ENCODE peak calls at places on chromosome 20, in eight cellular contexts. N is fibroblast of the aortic adventitia, H is AG10803, T is endodermal cell, J is body of pancreas, U is WERI-Rb-1, P is AG04449, D is esophagus squamous epithelium. B is an unnamed sample.

GRCh38 chr20:35134472-35134871 is 12.7 kb downstream of the EDEM2 start:
- DNase-seq in U (no peak), N (peak), J (peak), T (no peak), D (no peak), H (no peak), P (no peak), B (no peak)

GRCh38 chr20:10242166-10242565 is 23.5 kb downstream of the SNAP25 start:
- DNase-seq in D (no peak), N (no peak), T (no peak), J (peak), H (no peak), U (no peak), P (no peak), B (no peak)

GRCh38 chr20:34190679-34191090 is 50.5 kb upstream of the ASIP start:
- DNase-seq in N (peak), D (no peak), J (peak), P (peak), T (peak), H (peak), U (peak), B (peak)

GRCh38 chr20:44728835-44729342 is 13.7 kb downstream of the CCN5 start:
- DNase-seq in U (no peak), H (peak), N (peak), P (peak), J (peak), T (peak), D (no peak), B (peak)

GRCh38 chr20:428658-429200 is 20.6 kb downstream of the RBCK1 start:
- DNase-seq in P (no peak), T (peak), H (no peak), D (no peak), U (no peak), J (no peak), N (no peak), B (no peak)

GRCh38 chr20:63337786-63338420 is 23.2 kb downstream of the CHRNA4 start:
- DNase-seq in P (peak), D (no peak), N (peak), H (peak), U (no peak), T (no peak), J (no peak), B (no peak)

GRCh38 chr20:731891-732560 is 36.3 kb downstream of the SLC52A3 start:
- DNase-seq in T (no peak), J (no peak), H (no peak), N (no peak), P (no peak), D (no peak), U (no peak), B (no peak)

GRCh38 chr20:48618631-48619030 is 209.2 kb downstream of the PREX1 start:
- DNase-seq in T (no peak), U (no peak), D (no peak), J (no peak), H (no peak), N (no peak), P (no peak), B (no peak)

GRCh38 chr20:48738399-48739304 is 89.1 kb downstream of the PREX1 start:
- DNase-seq in T (no peak), P (no peak), J (no peak), H (no peak), U (no peak), D (no peak), N (no peak), B (no peak)

GRCh38 chr20:931401-931800 is 15.3 kb upstream of the ANGPT4 start:
- DNase-seq in H (no peak), U (no peak), D (no peak), J (no peak), P (no peak), N (no peak), T (no peak), B (no peak)

GRCh38 chr20:63151554-63152321 is 64.2 kb downstream of the YTHDF1 start:
- DNase-seq in N (peak), J (no peak), T (no peak), U (no peak), H (no peak), P (no peak), D (no peak), B (no peak)

GRCh38 chr20:8309638-8310037 is 177.6 kb downstream of the PLCB1 start:
- DNase-seq in U (no peak), N (no peak), H (peak), P (peak), J (no peak), T (peak), D (no peak), B (no peak)

GRCh38 chr20:32822189-32822588 is 2.4 kb downstream of the MAPRE1 start:
- DNase-seq in H (no peak), P (no peak), D (no peak), N (no peak), T (no peak), U (no peak), J (no peak), B (no peak)
- TF ChIP-seq CTCF in H (no peak), P (no peak), D (no peak), N (no peak), T (no peak), U (no peak), J (no peak), B (no peak)

DNA sequence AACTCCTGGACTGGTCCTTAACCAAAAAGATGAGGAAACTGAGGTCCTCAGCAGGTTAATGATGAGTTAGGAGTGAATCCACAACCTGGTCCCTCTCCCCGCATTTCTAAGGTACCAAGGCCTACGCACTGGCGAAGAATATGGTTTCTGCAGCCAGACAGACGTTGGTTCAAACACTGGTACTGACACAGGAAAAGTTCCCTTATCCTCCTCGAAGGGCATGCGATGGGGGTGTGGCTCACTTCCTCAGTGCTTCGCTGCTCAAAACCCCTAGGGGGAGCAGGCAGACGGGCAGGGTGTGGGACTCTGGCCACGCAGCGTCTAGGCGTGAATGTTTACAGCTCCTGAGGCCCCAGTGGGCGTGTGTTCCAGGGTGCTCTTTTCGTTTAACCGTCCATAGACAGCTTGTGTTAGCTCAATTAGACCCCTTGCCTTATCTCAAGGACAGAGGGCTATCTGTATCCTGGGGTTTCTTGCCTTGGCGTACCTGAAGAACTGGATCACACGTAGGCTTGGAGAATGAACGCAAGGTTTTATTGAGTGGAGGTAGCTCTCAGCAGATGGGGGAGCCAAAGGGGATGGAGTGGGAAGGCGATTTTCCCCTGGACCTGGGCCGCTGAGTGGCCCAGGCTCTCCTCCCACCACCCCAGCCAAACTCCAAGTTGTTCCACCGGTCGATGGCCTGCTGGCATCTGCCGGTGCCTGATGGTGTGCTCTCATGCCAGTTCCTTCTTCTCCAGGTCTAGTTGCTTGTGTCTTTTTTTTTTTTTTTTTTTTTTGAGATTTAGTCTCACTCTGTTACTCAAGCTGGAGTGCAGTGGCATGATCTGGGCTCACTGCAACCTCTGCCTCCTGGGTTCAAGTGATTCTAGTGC is 31.8 kb upstream of the PTPN1 start:
- DNase-seq in D (no peak), J (peak), N (peak), H (peak), U (peak), T (peak), P (no peak), B (no peak)
- TF ChIP-seq CTCF in D (peak), J (no peak), N (peak), H (peak), U (peak), T (peak), P (peak), B (peak)

GRCh38 chr20:57205625-57206219 is 60.7 kb downstream of the BMP7 start:
- DNase-seq in N (peak), T (no peak), U (no peak), P (no peak), J (no peak), D (no peak), H (peak), B (peak)

GRCh38 chr20:57209413-57209812 is 57.0 kb downstream of the BMP7 start:
- DNase-seq in T (no peak), D (no peak), H (no peak), U (no peak), N (no peak), J (no peak), P (no peak), B (no peak)

GRCh38 chr20:57208198-57208597 is 58.2 kb downstream of the BMP7 start:
- DNase-seq in N (no peak), T (no peak), D (no peak), J (no peak), H (no peak), U (no peak), P (no peak), B (no peak)

GRCh38 chr20:57210054-57210910 is 56.2 kb downstream of the BMP7 start:
- DNase-seq in T (no peak), U (no peak), N (no peak), D (no peak), H (no peak), J (peak), P (no peak), B (no peak)

GRCh38 chr20:57207251-57207650 is 59.2 kb downstream of the BMP7 start:
- DNase-seq in P (no peak), D (no peak), N (no peak), T (no peak), H (no peak), J (no peak), U (no peak), B (no peak)
- TF ChIP-seq CTCF in P (no peak), D (no peak), N (no peak), T (no peak), H (no peak), J (no peak), U (no peak), B (no peak)

DNA sequence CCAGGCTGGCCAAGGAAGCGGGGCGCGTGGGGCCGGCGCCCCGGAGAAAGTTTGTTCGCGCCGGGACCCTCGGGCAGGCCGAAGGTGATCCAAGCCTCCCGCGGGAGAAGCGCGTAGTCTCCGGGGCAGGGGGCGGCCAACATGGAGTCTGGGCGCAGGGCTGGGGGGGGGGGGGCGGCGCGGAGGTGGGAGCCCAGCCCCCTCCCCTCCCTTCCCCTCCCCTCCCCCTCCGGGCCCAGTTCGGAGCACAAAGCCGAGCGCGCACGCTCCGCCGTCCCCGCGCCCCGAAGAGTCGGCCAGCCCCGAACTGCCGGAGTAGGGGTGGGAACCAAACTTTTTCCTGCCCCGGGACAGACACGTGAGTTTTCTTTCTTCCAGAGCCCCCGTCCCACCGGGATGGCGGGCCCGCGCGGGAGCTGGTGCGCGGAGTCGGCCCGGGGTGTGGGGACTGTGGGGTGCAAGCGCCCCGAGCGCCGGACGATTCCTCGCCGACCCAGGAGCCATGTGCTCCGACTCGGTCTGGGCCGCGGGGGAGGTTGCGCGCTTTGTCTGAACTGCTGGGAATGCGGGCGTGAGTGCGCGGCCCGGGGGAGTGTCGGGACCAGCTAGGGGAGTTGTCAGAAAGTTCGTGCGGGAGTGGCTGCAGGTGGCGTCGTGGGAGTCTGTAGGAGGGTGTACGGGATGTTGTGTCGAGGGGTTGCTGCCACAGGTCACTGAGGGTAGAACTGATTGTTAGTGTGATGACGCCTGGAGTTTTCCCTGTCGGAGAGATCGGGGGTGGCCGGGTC is 1.1 kb downstream of the TGIF2 start:
- DNase-seq in J (peak), T (peak), P (no peak), H (peak), U (peak), N (peak), D (no peak), B (no peak)
- TF ChIP-seq CTCF in J (no peak), T (no peak), P (no peak), H (no peak), U (no peak), N (no peak), D (no peak), B (no peak)

B was measured in HFFc6.